ENCODE peak calls at places on chromosomes 7 and 10, in five cellular contexts. One of them, this sample, is unnamed.
A peak's percentile ranks its signal among the peaks of the same experiment; 100 is the strongest.

GRCh38 chr10:88070080-88070880 is 206.9 kb downstream of the PTEN start:
- DNase-seq in HFF-Myc: no peak
- DNase-seq in AG10803: no peak
- DNase-seq in HCT116: no peak
- DNase-seq in heart left ventricle: no peak
- DNase-seq in this sample: peak; percentile 78

GRCh38 chr10:77392236-77392721 is 245.3 kb downstream of the KCNMA1 start:
- DNase-seq in HCT116: no peak
- DNase-seq in AG10803: peak; percentile 72
- DNase-seq in HFF-Myc: peak; percentile 76
- DNase-seq in heart left ventricle: no peak
- DNase-seq in this sample: peak; percentile 62

GRCh38 chr10:115772606-115773005 is 500.4 kb downstream of the GFRA1 start:
- DNase-seq in HCT116: no peak
- DNase-seq in HFF-Myc: no peak
- DNase-seq in heart left ventricle: no peak
- DNase-seq in AG10803: peak; percentile 61
- DNase-seq in this sample: peak; percentile 84

GRCh38 chr7:4748267-4748666 is 27.2 kb upstream of the AP5Z1 start:
- DNase-seq in heart left ventricle: no peak
- DNase-seq in HFF-Myc: no peak
- DNase-seq in AG10803: no peak
- DNase-seq in HCT116: no peak
- DNase-seq in this sample: no peak

GRCh38 chr7:158527902-158528502 is 59.6 kb downstream of the PTPRN2 start:
- DNase-seq in heart left ventricle: no peak
- DNase-seq in HCT116: no peak
- DNase-seq in HFF-Myc: no peak
- DNase-seq in AG10803: no peak
- DNase-seq in this sample: no peak

GRCh38 chr7:111439977-111440376 is 122.3 kb downstream of the IMMP2L start:
- DNase-seq in HFF-Myc: no peak
- DNase-seq in HCT116: no peak
- DNase-seq in AG10803: peak; percentile 13
- DNase-seq in heart left ventricle: no peak
- DNase-seq in this sample: peak; percentile 66

GRCh38 chr7:100892364-100893317 is 3.0 kb downstream of the ACHE start:
- DNase-seq in AG10803: no peak
- DNase-seq in HFF-Myc: no peak
- DNase-seq in heart left ventricle: no peak
- DNase-seq in HCT116: no peak
- DNase-seq in this sample: no peak

GRCh38 chr10:104622598-104623209 is 18.4 kb upstream of the SORCS3 start:
- DNase-seq in HFF-Myc: no peak
- DNase-seq in HCT116: peak; percentile 55
- DNase-seq in heart left ventricle: no peak
- DNase-seq in AG10803: no peak
- DNase-seq in this sample: no peak

GRCh38 chr10:52757777-52758176 is 14.8 kb downstream of the MBL2 start:
- DNase-seq in HFF-Myc: no peak
- DNase-seq in heart left ventricle: no peak
- DNase-seq in HCT116: no peak
- DNase-seq in AG10803: peak; percentile 36
- DNase-seq in this sample: peak; percentile 5

GRCh38 chr10:59271160-59271559 is 91.2 kb downstream of the FAM13C start:
- DNase-seq in HFF-Myc: no peak
- DNase-seq in HCT116: no peak
- DNase-seq in AG10803: no peak
- DNase-seq in heart left ventricle: no peak
- DNase-seq in this sample: no peak

GRCh38 chr7:33882040-33882800 is 23.1 kb upstream of the BMPER start:
- DNase-seq in HCT116: no peak
- DNase-seq in AG10803: peak; percentile 88
- DNase-seq in heart left ventricle: no peak
- DNase-seq in HFF-Myc: no peak
- DNase-seq in this sample: no peak

GRCh38 chr10:133166504-133166827 is 6.4 kb downstream of the KNDC1 start:
- DNase-seq in HFF-Myc: no peak
- DNase-seq in heart left ventricle: no peak
- DNase-seq in AG10803: no peak
- DNase-seq in HCT116: no peak
- DNase-seq in this sample: no peak

GRCh38 chr7:5139998-5140397 is 50.0 kb upstream of the WIPI2 start:
- DNase-seq in heart left ventricle: no peak
- DNase-seq in HCT116: peak; percentile 39
- DNase-seq in AG10803: peak; percentile 3
- DNase-seq in HFF-Myc: no peak
- DNase-seq in this sample: peak; percentile 6

GRCh38 chr7:9124320-9124719 is 690.9 kb downstream of the NXPH1 start:
- DNase-seq in HFF-Myc: no peak
- DNase-seq in HCT116: no peak
- DNase-seq in heart left ventricle: no peak
- DNase-seq in AG10803: no peak
- DNase-seq in this sample: no peak

GRCh38 chr7:130288829-130289228 is 4.1 kb upstream of the CPA4 start:
- DNase-seq in AG10803: no peak
- DNase-seq in heart left ventricle: no peak
- DNase-seq in HFF-Myc: no peak
- DNase-seq in HCT116: peak; percentile 79
- DNase-seq in this sample: no peak

GRCh38 chr7:98357751-98358161 is 43.1 kb downstream of the BAIAP2L1 start:
- DNase-seq in AG10803: peak; percentile 74
- DNase-seq in heart left ventricle: no peak
- DNase-seq in HCT116: no peak
- DNase-seq in HFF-Myc: no peak
- DNase-seq in this sample: peak; percentile 64

GRCh38 chr7:130371059-130371458 is 9.2 kb upstream of the CPA1 start:
- DNase-seq in HFF-Myc: no peak
- DNase-seq in AG10803: peak; percentile 79
- DNase-seq in HCT116: no peak
- DNase-seq in heart left ventricle: no peak
- DNase-seq in this sample: peak; percentile 83

GRCh38 chr10:124156524-124157225 is 63.3 kb upstream of the CHST15 start:
- DNase-seq in heart left ventricle: no peak
- DNase-seq in HCT116: no peak
- DNase-seq in HFF-Myc: no peak
- DNase-seq in AG10803: no peak
- DNase-seq in this sample: no peak

GRCh38 chr7:151721694-151722093 is 155.2 kb downstream of the PRKAG2 start:
- DNase-seq in AG10803: no peak
- DNase-seq in HFF-Myc: no peak
- DNase-seq in HCT116: no peak
- DNase-seq in heart left ventricle: no peak
- DNase-seq in this sample: no peak

GRCh38 chr10:32271617-32272016 is 75.3 kb downstream of the EPC1 start:
- DNase-seq in heart left ventricle: no peak
- DNase-seq in HCT116: no peak
- DNase-seq in HFF-Myc: no peak
- DNase-seq in AG10803: peak; percentile 27
- DNase-seq in this sample: peak; percentile 53

GRCh38 chr10:52956861-52957260 is 184.3 kb upstream of the MBL2 start:
- DNase-seq in AG10803: no peak
- DNase-seq in heart left ventricle: no peak
- DNase-seq in HCT116: no peak
- DNase-seq in HFF-Myc: no peak
- DNase-seq in this sample: no peak

GRCh38 chr7:78516450-78516849 is 717.9 kb downstream of the PHTF2 start:
- DNase-seq in AG10803: no peak
- DNase-seq in HFF-Myc: no peak
- DNase-seq in heart left ventricle: no peak
- DNase-seq in HCT116: no peak
- DNase-seq in this sample: no peak

GRCh38 chr7:18820981-18821380 is 296.5 kb downstream of the TWIST1 start:
- DNase-seq in heart left ventricle: no peak
- DNase-seq in HCT116: no peak
- DNase-seq in AG10803: no peak
- DNase-seq in HFF-Myc: no peak
- DNase-seq in this sample: no peak

GRCh38 chr7:40137563-40137962 is 2.8 kb downstream of the SUGCT start:
- DNase-seq in HFF-Myc: no peak
- DNase-seq in AG10803: no peak
- DNase-seq in HCT116: no peak
- DNase-seq in heart left ventricle: no peak
- DNase-seq in this sample: no peak

GRCh38 chr10:72784551-72785421 is 92.8 kb downstream of the MCU start:
- DNase-seq in AG10803: peak; percentile 93
- DNase-seq in HFF-Myc: peak; percentile 80
- DNase-seq in heart left ventricle: peak; percentile 83
- DNase-seq in HCT116: peak; percentile 21
- DNase-seq in this sample: peak; percentile 93

GRCh38 chr10:100508691-100509150 is 10.9 kb downstream of the SEC31B start:
- DNase-seq in HCT116: peak; percentile 46
- DNase-seq in heart left ventricle: no peak
- DNase-seq in AG10803: peak; percentile 50
- DNase-seq in HFF-Myc: peak; percentile 57
- DNase-seq in this sample: peak; percentile 50

GRCh38 chr7:96321670-96322372 is at the start of gene SLC25A13:
- DNase-seq in HFF-Myc: no peak
- DNase-seq in AG10803: peak; percentile 79
- DNase-seq in heart left ventricle: peak; percentile 94
- DNase-seq in HCT116: peak; percentile 75
- DNase-seq in this sample: peak; percentile 86
- TF ChIP-seq CTCF in HFF-Myc: no peak
- TF ChIP-seq CTCF in AG10803: no peak
- TF ChIP-seq CTCF in heart left ventricle: no peak
- TF ChIP-seq CTCF in HCT116: no peak
- TF ChIP-seq CTCF in this sample: no peak

DNA sequence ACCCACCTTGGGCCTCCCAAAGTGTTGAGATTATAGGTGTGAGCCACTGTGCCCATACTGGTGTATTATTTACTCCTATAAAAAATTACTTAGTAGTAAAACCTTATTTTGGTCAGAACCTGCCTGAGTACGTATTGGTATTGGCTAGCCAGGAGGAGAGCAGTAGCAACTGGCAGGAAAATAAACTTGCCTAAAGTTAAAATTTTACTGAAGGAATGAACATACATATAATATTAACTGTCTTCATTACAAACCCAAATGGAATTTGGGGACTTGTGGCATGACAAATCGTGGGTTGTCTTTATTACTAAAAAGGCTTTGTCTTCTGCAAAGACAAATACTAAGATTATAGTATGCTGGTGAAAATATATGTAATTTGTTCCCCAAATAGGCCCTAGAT is 8.4 kb downstream of the RAB18 start:
- DNase-seq in HFF-Myc: no peak
- DNase-seq in HCT116: no peak
- DNase-seq in AG10803: peak; percentile 25
- DNase-seq in heart left ventricle: no peak
- DNase-seq in this sample: no peak
- H3K4me3 ChIP-seq in HFF-Myc: no peak overlapping the region
- H3K4me3 ChIP-seq in HCT116: no peak overlapping the region
- H3K4me3 ChIP-seq in AG10803: no peak overlapping the region
- H3K4me3 ChIP-seq in heart left ventricle: no peak overlapping the region
- H3K4me3 ChIP-seq in this sample: no peak overlapping the region

GRCh38 chr7:44541876-44542610 is 913 bp upstream of the NPC1L1 start:
- DNase-seq in HFF-Myc: no peak
- DNase-seq in AG10803: no peak
- DNase-seq in heart left ventricle: no peak
- DNase-seq in HCT116: no peak
- DNase-seq in this sample: no peak
- TF ChIP-seq CTCF in HFF-Myc: no peak
- TF ChIP-seq CTCF in AG10803: no peak
- TF ChIP-seq CTCF in heart left ventricle: no peak
- TF ChIP-seq CTCF in HCT116: no peak
- TF ChIP-seq CTCF in this sample: no peak

DNA sequence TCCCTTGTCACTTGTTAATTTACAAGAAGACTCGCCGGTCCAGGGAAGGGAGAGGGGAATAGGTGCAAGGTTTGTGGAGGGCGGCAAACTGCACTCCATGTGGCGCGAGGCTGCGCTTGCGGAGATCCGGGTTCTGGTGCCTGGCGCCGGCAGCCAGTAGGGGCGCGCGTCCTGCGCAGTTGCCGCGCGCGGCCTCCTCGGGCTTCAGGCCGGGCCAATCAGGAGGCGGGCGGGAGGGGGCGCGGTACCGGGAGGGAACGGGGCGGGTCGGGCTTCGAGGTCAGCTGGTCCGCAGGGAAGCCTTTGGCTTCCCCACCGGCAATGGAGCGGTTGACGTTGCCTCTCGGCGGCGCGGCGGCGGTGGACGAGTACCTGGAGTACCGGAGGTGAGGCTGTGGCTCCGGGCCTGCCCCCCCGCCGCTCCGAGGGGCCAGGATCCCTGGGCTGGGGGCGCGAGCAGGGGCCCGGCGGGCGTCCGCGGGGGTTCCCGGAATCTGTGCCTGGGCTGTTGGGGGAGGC is at the start of gene FAM221A:
- DNase-seq in HCT116: no peak
- DNase-seq in HFF-Myc: no peak
- DNase-seq in AG10803: peak; percentile 52
- DNase-seq in heart left ventricle: peak; percentile 90
- DNase-seq in this sample: peak; percentile 56
- H3K4me3 ChIP-seq in HCT116: peak within 1 kb of the TSS; percentile 36
- H3K4me3 ChIP-seq in HFF-Myc: peak within 1 kb of the TSS; percentile 40
- H3K4me3 ChIP-seq in AG10803: peak within 1 kb of the TSS; percentile 54
- H3K4me3 ChIP-seq in heart left ventricle: peak within 1 kb of the TSS; percentile 60
- H3K4me3 ChIP-seq in this sample: peak within 1 kb of the TSS; percentile 54

GRCh38 chr7:87506243-87507180 is 31.0 kb upstream of the ABCB4 start:
- DNase-seq in HCT116: peak; percentile 15
- DNase-seq in AG10803: peak; percentile 29
- DNase-seq in heart left ventricle: no peak
- DNase-seq in HFF-Myc: no peak
- DNase-seq in this sample: peak; percentile 43
- TF ChIP-seq CTCF in HCT116: peak; percentile 44
- TF ChIP-seq CTCF in AG10803: peak; percentile 50
- TF ChIP-seq CTCF in heart left ventricle: peak; percentile 52
- TF ChIP-seq CTCF in HFF-Myc: no peak
- TF ChIP-seq CTCF in this sample: peak; percentile 19

GRCh38 chr10:5364916-5365434 is at the start of gene UCN3:
- DNase-seq in AG10803: no peak
- DNase-seq in heart left ventricle: no peak
- DNase-seq in HFF-Myc: no peak
- DNase-seq in HCT116: no peak
- DNase-seq in this sample: no peak
- H3K4me3 ChIP-seq in AG10803: no peak within 1 kb of the TSS
- H3K4me3 ChIP-seq in heart left ventricle: no peak within 1 kb of the TSS
- H3K4me3 ChIP-seq in HFF-Myc: no peak within 1 kb of the TSS
- H3K4me3 ChIP-seq in HCT116: no peak within 1 kb of the TSS
- H3K4me3 ChIP-seq in this sample: no peak within 1 kb of the TSS